ENCODE peak calls at places on chromosome 18, in six cellular contexts. G is cardiac fibroblast, V is left ventricle myocardium inferior, L is astrocyte of the spinal cord, S is NB4, U is mammary epithelial cell. Y is an unnamed sample.

GRCh38 chr18:38458673-38459072 is 893.1 kb upstream of the CELF4 start:
- DNase-seq in G (no peak), V (no peak), L (no peak), S (no peak), U (no peak), Y (no peak)

GRCh38 chr18:46070683-46071614 is 1.1 kb downstream of the PSTPIP2 start:
- DNase-seq in G (no peak), V (no peak), L (no peak), S (peak), U (no peak), Y (no peak)

GRCh38 chr18:24319757-24320156 is 77.9 kb downstream of the OSBPL1A start:
- DNase-seq in G (no peak), V (no peak), L (no peak), S (no peak), U (no peak), Y (no peak)

GRCh38 chr18:40347261-40347660 is 1607.8 kb upstream of the PIK3C3 start:
- DNase-seq in G (no peak), V (no peak), L (no peak), S (no peak), U (no peak), Y (no peak)

GRCh38 chr18:74333091-74333490 is 17.5 kb downstream of the C18orf63 start:
- DNase-seq in G (peak), V (no peak), L (no peak), S (no peak), U (no peak), Y (peak)

GRCh38 chr18:61833387-61833786 is 59.4 kb downstream of the RNF152 start:
- DNase-seq in G (peak), V (no peak), L (peak), S (peak), U (peak), Y (peak)

GRCh38 chr18:59311631-59312030 is 6.8 kb downstream of the CPLX4 start:
- DNase-seq in G (peak), V (no peak), L (peak), S (no peak), U (peak), Y (no peak)

GRCh38 chr18:27501651-27502050 is 316.5 kb upstream of the CHST9 start:
- DNase-seq in G (no peak), V (no peak), L (no peak), S (no peak), U (no peak), Y (no peak)

DNA sequence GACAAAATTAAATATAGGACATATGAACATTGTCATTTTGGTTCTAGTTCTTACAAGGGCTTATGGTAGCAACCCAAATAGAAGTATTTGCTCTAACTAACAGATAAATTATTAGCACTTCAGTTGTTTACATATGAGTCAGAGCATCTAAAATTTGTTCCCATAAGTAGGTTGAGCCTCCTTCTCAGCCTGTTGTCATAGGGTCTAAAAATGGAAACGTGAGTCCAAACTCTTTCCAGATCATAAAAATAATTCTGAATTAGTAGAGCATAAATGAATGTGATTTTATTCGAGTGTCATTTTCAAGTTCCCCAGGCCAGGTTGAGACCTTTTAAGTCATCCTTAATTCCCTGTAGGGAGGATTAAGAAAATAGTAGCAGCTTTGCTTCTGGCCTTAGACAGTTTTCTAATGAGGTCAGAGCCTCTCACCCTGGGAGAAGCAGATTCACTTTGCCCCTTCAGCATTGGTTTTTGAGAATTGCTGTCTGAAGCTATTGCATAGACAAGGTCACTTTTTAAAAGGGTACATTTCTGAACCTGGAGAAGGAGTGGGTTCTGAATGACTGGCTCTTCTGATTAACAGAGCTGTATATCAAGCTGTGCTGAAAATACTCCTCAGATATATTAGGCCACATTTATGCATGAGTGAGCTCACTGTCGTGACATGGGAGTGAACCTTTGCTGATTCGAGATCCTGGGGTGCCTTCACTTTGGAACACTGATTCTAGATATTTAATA is 164.3 kb downstream of the NEDD4L start:
- DNase-seq in G (peak), V (no peak), L (no peak), S (no peak), U (no peak), Y (no peak)
- H3K4me3 ChIP-seq in G (no peak), V (no peak), L (no peak), S (no peak), U (no peak), Y (no peak)

GRCh38 chr18:11981383-11981632 is at the start of gene IMPA2:
- DNase-seq in G (no peak), V (no peak), L (no peak), S (no peak), U (no peak), Y (no peak)
- TF ChIP-seq CTCF in G (no peak), V (no peak), L (no peak), S (no peak), U (no peak), Y (no peak)

DNA sequence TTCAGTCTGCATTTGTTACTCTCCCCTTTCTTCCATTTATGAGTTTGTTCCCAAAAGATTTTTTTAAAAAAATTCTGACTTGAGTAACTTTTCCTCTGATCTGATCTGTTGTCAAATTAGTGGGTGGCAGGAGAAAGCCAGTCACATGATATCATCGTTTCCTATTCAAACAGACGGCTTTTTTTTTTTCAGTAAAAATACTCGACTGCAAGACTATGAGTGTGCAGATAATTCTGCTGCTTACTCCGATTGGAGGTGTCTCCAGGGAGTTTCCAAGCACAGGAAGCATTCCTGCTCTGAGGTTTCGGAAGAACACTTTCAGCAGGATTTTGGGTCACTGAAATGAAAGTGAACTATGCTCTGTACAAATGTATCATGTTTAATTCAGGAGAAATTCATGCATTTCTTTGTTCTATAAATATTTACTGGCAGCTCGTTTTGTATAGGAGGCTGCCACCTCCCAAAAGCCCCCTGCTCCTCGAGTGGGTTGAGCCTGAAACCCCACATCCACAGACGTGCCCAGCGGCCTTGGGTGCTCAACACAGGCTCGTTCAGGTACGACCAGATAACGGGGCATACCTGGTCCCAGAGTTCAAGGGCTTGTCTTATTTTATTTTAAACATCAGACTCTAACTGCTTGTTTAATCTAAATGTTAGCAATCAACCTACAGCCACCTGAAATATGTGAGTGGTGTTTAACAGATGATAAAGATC is 126.9 kb upstream of the ZNF516 start:
- DNase-seq in G (peak), V (no peak), L (peak), S (peak), U (peak), Y (peak)
- H3K4me3 ChIP-seq in G (no peak), V (no peak), L (no peak), S (peak), U (peak), Y (peak)

GRCh38 chr18:49784427-49785185 is 28.7 kb downstream of the ACAA2 start:
- DNase-seq in G (peak), V (no peak), L (peak), S (no peak), U (no peak), Y (peak)
- TF ChIP-seq CTCF in G (peak), V (no peak), L (peak), S (no peak), U (no peak), Y (peak)

DNA sequence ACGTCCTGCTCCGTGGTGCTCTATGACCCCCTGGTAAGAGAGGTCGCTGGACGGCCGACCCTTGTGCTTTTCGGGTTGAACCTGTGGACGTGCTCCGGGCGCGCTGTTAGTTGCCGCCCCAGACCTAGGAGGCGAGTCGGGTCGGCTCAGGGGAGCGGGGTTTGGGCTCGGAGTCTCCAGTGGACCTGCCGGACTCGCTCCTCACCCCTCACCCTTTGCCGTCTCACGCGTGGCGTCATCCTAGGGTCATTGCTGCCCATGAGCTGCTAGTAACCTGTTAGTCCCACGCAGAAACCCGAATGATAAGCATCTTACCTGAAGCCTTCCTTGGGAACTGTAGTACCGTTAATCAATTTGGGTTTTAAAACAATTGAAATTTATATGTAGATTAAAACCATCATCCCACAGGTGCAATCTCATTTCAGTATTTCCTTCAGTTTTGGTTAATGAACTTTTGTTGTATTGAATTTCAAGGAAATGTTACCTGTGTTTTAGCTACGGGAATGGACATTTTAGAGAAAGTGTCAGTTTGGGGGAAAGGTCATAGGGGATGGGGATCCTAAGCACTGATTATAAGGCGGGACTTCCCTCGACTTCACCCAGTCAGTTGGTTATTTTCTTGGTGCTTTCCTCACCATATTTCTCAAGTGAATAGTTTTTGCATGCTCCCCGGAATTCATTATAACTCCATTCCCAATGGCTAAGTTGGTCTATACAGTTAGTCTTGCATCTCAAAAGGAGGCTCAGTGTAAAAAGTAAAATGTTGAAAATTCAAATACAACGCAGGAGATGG is 536 bp downstream of the ELP2 start:
- DNase-seq in G (peak), V (no peak), L (no peak), S (peak), U (no peak), Y (peak)
- H3K4me3 ChIP-seq in G (peak), V (peak), L (peak), S (peak), U (peak), Y (peak)

GRCh38 chr18:70491734-70492348 is 203.0 kb downstream of the SOCS6 start:
- DNase-seq in G (peak), V (no peak), L (peak), S (peak), U (peak), Y (peak)
- TF ChIP-seq CTCF in G (peak), V (peak), L (peak), S (peak), U (peak), Y (peak)

GRCh38 chr18:13436596-13436995 is 218.0 kb downstream of the LDLRAD4 start:
- DNase-seq in G (no peak), V (no peak), L (no peak), S (no peak), U (no peak), Y (peak)

GRCh38 chr18:13437034-13437433 is 218.5 kb downstream of the LDLRAD4 start:
- DNase-seq in G (no peak), V (no peak), L (no peak), S (no peak), U (no peak), Y (no peak)

GRCh38 chr18:13434854-13435253 is 216.3 kb downstream of the LDLRAD4 start:
- DNase-seq in G (no peak), V (no peak), L (no peak), S (no peak), U (no peak), Y (no peak)

GRCh38 chr18:13433685-13434084 is 215.1 kb downstream of the LDLRAD4 start:
- DNase-seq in G (no peak), V (no peak), L (no peak), S (no peak), U (no peak), Y (peak)

DNA sequence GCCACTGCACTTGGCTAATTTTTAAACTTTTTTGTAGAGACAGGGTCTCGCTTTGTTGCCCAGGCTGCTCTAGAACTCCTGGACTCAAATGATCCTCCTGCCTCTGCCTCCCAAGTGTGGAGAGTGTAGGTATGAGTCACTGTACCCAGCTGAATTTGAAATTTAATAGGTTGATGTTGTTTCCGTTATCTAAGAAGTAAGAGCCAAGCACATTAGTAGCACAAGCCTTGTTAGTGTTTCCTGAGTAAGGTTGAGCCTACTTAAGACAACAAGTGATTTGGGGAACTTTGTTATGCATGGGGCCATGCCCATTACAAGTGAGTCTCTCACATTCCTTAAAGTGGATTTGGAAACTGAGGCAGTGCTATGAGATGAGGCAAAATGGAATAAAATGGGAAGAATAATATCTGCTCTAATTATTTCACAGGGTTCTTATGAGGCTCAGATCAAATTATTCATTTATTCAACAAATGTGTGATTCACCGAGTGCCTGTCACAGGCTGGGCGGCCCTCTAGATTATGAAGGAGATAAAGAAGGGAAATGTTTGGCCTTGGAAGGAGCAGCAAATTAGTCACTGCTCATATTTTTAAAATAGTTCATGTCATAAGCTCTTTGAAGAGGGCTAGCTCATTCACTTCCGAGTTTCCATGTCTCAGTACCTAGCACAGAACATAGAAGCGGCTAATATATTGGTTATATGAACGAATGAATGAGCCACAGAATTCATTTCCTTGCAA is 217.2 kb downstream of the LDLRAD4 start:
- DNase-seq in G (peak), V (no peak), L (peak), S (no peak), U (peak), Y (peak)
- H3K4me3 ChIP-seq in G (no peak), V (no peak), L (no peak), S (no peak), U (no peak), Y (no peak)

GRCh38 chr18:26159353-26159752 is 25.7 kb downstream of the PSMA8 start:
- DNase-seq in G (peak), V (no peak), L (no peak), S (peak), U (no peak), Y (peak)
- TF ChIP-seq CTCF in G (no peak), V (peak), L (peak), S (no peak), U (peak), Y (no peak)

Y was measured in fibroblast of the aortic adventitia.